ENCODE peak calls at places on chromosomes 13 and 19, in five cellular contexts. H is neuronal stem cell, R is heart left ventricle, C is uterus, P is A549. F is an unnamed sample.
A peak's percentile ranks its signal among the peaks of the same experiment; 100 is the strongest.

GRCh38 chr19:37975071-37975470 is 68.1 kb downstream of the SIPA1L3 start:
- DNase-seq in H (no peak), R (no peak), C (no peak), P (no peak), F (no peak)

GRCh38 chr13:42883771-42884170 is 102.4 kb downstream of the FAM216B start:
- DNase-seq in H (peak; percentile 6), R (no peak), C (no peak), P (no peak), F (no peak)

GRCh38 chr13:20489185-20489820 is 36.4 kb downstream of the CRYL1 start:
- DNase-seq in H (peak; percentile 35), R (no peak), C (peak; percentile 31), P (no peak), F (no peak)

GRCh38 chr13:30697177-30697953 is 38.0 kb upstream of the ALOX5AP start:
- DNase-seq in H (no peak), R (no peak), C (no peak), P (no peak), F (no peak)

GRCh38 chr13:111531505-111531904 is 211.1 kb downstream of the TEX29 start:
- DNase-seq in H (no peak), R (no peak), C (no peak), P (no peak), F (no peak)

GRCh38 chr19:28164214-28164613 is 1048.7 kb downstream of the UQCRFS1 start:
- DNase-seq in H (no peak), R (no peak), C (no peak), P (no peak), F (no peak)

GRCh38 chr19:54462713-54463530 is 656 bp downstream of the LENG9 start:
- DNase-seq in H (peak; percentile 59), R (peak; percentile 85), C (peak; percentile 55), P (no peak), F (peak; percentile 93)

GRCh38 chr19:38035515-38036495 is 128.8 kb downstream of the SIPA1L3 start:
- DNase-seq in H (no peak), R (no peak), C (no peak), P (no peak), F (no peak)

GRCh38 chr19:3692141-3693029 is 7.9 kb downstream of the PIP5K1C start:
- DNase-seq in H (no peak), R (no peak), C (no peak), P (no peak), F (peak; percentile 86)

GRCh38 chr19:29121684-29122083 is 91.3 kb downstream of the UQCRFS1 start:
- DNase-seq in H (no peak), R (no peak), C (no peak), P (no peak), F (no peak)

GRCh38 chr13:33353210-33353609 is 67.7 kb upstream of the STARD13 start:
- DNase-seq in H (no peak), R (peak; percentile 61), C (no peak), P (no peak), F (peak; percentile 82)

GRCh38 chr19:11437955-11438354 is 2.5 kb downstream of the PRKCSH start:
- DNase-seq in H (no peak), R (no peak), C (no peak), P (no peak), F (no peak)

GRCh38 chr13:100497394-100497793 is 91.2 kb downstream of the GGACT start:
- DNase-seq in H (no peak), R (no peak), C (no peak), P (no peak), F (no peak)

GRCh38 chr13:41306271-41307150 is 4.6 kb upstream of the NAA16 start:
- DNase-seq in H (no peak), R (no peak), C (no peak), P (no peak), F (no peak)

GRCh38 chr19:35169226-35169995 is 14.9 kb downstream of the FXYD5 start:
- DNase-seq in H (no peak), R (peak; percentile 10), C (no peak), P (no peak), F (no peak)

GRCh38 chr19:35166100-35167063 is 11.8 kb downstream of the FXYD5 start:
- DNase-seq in H (no peak), R (no peak), C (no peak), P (no peak), F (no peak)

GRCh38 chr19:35168261-35168660 is 13.7 kb downstream of the FXYD5 start:
- DNase-seq in H (no peak), R (peak; percentile 4), C (no peak), P (no peak), F (no peak)

GRCh38 chr19:35165200-35166058 is 10.9 kb downstream of the FXYD5 start:
- DNase-seq in H (no peak), R (no peak), C (no peak), P (no peak), F (no peak)

DNA sequence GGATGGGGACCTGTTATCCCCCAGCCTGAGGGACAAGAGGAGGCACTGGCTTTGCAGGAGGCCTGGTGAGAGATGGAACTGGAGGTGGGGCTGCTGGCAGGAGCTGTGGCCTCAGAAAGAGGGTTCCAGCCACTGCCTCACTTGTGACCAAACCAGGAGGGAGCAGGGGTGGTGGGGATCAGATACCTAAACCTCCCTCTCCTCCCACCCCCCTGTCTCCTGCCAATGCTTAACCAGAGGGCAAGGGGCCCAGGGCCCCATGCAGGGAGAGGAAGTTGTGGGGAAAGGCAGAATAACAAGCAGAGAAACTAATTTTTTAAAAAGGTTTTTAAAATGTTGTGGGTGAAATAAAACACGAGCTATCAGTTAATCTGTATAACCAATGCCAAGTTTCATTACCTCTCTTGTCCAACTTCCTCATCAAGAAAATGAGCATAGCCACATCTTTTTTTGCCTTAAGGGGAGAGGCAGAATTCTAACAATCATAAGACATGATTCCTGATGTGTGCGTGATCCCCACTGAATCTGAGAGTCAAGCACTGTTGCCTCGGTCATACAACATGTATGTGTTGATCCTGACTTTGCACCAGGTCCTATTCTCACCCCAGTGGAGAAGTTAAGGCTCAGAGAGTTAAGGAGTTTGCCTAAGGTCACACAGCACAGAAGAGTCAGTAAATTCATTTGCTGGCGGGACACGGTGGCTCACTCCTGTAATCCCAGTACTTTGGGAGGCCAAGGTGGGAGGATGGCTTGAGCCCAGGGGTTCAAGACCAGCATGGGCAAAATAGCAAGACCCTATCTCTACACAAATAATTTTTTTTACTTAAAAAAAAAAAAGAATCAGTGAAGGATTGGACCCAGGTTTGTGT is 12.9 kb downstream of the FXYD5 start:
- DNase-seq in H (no peak), R (peak; percentile 8), C (no peak), P (no peak), F (no peak)
- H3K4me1 ChIP-seq in H (peaks cover 5% of the 10 kb centered on the region), R (no peaks in the 10 kb centered on the region), C (no peaks in the 10 kb centered on the region), P (peaks cover 3% of the 10 kb centered on the region), F (peaks cover 24% of the 10 kb centered on the region)

DNA sequence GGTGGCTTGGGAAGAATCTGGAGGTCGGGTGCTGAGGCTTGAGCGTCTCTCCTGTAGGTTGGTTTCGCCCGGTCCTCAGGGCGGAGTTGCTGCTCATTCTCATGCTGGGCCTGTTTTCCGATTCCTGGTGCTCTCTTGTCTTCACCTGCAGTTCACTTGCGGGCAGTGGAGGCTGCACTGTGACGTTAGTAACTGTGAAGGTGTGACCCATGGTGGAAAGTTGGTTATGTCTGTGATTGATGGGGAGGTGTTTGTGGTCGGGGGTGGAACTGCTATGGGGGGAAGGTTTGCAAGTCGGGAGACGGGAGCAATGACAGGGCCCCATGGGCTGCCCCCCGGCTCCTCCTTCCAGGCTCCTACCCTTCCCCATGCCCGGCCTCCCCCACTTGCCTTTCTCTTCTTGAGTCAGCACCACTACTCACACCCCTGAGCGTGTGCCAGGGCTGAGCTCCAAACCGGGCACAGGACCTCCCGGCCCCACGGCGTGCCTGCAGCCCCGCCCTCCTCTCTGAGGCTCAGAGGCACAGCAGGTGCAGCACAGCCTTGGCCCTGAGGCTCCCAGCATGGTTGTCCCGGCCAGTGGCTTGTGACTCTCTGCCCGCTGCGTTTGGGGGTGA is 79.1 kb downstream of the ATP11A start:
- DNase-seq in H (no peak), R (peak; percentile 68), C (no peak), P (no peak), F (peak; percentile 87)
- H3K27ac ChIP-seq in H (no peak overlapping the region), R (peak overlapping the region; percentile 9), C (no peak overlapping the region), P (no peak overlapping the region), F (peak overlapping the region; percentile 72)

GRCh38 chr13:72782717-72783116 is 784 bp downstream of the PIBF1 start:
- DNase-seq in H (no peak), R (no peak), C (no peak), P (no peak), F (no peak)
- H3K4me1 ChIP-seq in H (peaks cover 6% of the 10 kb centered on the region), R (peaks cover 43% of the 10 kb centered on the region), C (no peaks in the 10 kb centered on the region), P (peaks cover 21% of the 10 kb centered on the region), F (peaks cover 26% of the 10 kb centered on the region)

GRCh38 chr19:5269279-5269678 is 71.3 kb downstream of the PTPRS start:
- DNase-seq in H (no peak), R (no peak), C (no peak), P (no peak), F (peak; percentile 55)
- H3K27ac ChIP-seq in H (no peak overlapping the region), R (no peak overlapping the region), C (no peak overlapping the region), P (no peak overlapping the region), F (no peak overlapping the region)

GRCh38 chr19:45121827-45122345 is 28.9 kb downstream of the PPP1R37 start:
- DNase-seq in H (no peak), R (no peak), C (no peak), P (no peak), F (no peak)
- H3K4me1 ChIP-seq in H (peaks cover 16% of the 10 kb centered on the region), R (peaks cover 26% of the 10 kb centered on the region), C (no peaks in the 10 kb centered on the region), P (no peaks in the 10 kb centered on the region), F (peaks cover 7% of the 10 kb centered on the region)

GRCh38 chr19:16118489-16119033 is 6.9 kb downstream of the RAB8A start:
- DNase-seq in H (no peak), R (peak; percentile 35), C (no peak), P (no peak), F (peak; percentile 69)
- H3K27ac ChIP-seq in H (no peak overlapping the region), R (no peak overlapping the region), C (no peak overlapping the region), P (no peak overlapping the region), F (peak overlapping the region; percentile 70)

GRCh38 chr19:33159893-33160292 is 28.0 kb downstream of the WDR88 start:
- DNase-seq in H (no peak), R (no peak), C (no peak), P (no peak), F (no peak)
- H3K4me1 ChIP-seq in H (no peaks in the 10 kb centered on the region), R (no peaks in the 10 kb centered on the region), C (no peaks in the 10 kb centered on the region), P (peaks cover 7% of the 10 kb centered on the region), F (peaks cover 43% of the 10 kb centered on the region)

GRCh38 chr19:30453768-30454167 is 81.6 kb downstream of the ZNF536 start:
- DNase-seq in H (no peak), R (no peak), C (no peak), P (no peak), F (no peak)
- H3K27ac ChIP-seq in H (no peak overlapping the region), R (no peak overlapping the region), C (no peak overlapping the region), P (no peak overlapping the region), F (no peak overlapping the region)

DNA sequence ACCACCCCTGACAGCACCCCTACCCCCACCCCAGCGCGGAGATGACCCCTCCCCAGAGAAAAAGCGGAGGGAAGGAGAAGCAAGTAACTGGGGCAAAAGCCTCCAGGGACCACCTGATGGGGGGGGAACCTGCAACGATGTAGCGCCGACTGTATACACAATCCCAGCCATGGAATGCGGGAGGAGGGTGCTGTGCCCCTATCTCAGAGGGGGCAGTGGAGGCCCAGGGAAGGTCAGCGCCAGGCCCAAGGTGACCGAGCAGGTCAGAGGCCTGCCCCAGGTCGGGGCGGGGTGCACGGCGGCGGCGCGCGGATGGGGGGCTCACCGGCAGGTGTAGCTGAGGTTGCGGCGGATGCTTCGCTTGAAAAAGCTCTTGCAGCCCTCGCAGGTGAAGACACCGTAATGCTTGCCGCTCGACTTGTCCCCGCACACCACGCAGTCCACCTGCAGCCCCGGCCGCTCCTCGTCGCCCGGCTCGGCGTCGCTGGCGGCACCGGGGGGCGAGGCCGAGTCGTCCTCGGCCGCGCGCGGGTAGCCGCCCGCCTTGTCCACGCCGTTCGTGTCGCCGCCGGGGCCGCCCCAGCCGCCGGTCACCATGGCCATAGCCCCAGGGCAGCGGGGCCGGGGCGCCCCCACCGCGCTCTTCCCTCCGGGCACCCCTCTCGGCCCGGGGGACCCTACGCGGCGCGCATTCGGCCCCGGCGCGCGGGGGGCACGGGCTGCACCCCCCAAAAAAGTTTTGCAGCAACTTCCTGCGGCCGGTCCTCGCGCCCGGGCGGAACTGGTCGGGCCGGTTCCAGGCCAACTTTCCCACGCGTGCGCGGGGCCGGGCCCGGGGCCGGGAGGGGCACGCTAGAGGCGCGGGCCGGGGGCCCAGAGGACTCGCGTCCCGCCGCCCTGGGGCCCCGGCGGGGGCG is 843 bp downstream of the NR2F6 start:
- DNase-seq in H (no peak), R (peak; percentile 59), C (no peak), P (no peak), F (peak; percentile 89)
- H3K4me1 ChIP-seq in H (peaks cover 45% of the 10 kb centered on the region), R (peaks cover 46% of the 10 kb centered on the region), C (peaks cover 13% of the 10 kb centered on the region), P (peaks cover 71% of the 10 kb centered on the region), F (peaks cover 22% of the 10 kb centered on the region)

F was measured in left lung.